ENCODE peak calls at places on chromosomes 5 and 9, in ten cellular contexts. O is A549, U is kidney, D is coronary artery, N is colonic mucosa, A is caudate nucleus, T is cardiac muscle cell, X is astrocyte, S is substantia nigra, F is GM23248. Y is an unnamed sample.

GRCh38 chr9:89530721-89531120 is 32.8 kb upstream of the SEMA4D start:
- DNase-seq in O (no peak), U (no peak), D (no peak), N (no peak), A (no peak), T (no peak), X (no peak), S (no peak), F (no peak), Y (no peak)

GRCh38 chr5:122715095-122715494 is 59.8 kb upstream of the SNX2 start:
- DNase-seq in O (no peak), U (no peak), D (no peak), N (no peak), A (no peak), T (no peak), X (peak; percentile 4), S (no peak), F (peak; percentile 62), Y (no peak)

GRCh38 chr5:107157811-107158210 is 512.9 kb downstream of the EFNA5 start:
- DNase-seq in O (no peak), U (no peak), D (no peak), N (no peak), A (no peak), T (no peak), X (no peak), S (no peak), F (no peak), Y (no peak)

GRCh38 chr9:77944556-77945261 is 86.9 kb downstream of the GNAQ start:
- DNase-seq in O (no peak), U (no peak), D (no peak), N (peak; percentile 50), A (no peak), T (no peak), X (no peak), S (no peak), F (no peak), Y (peak; percentile 1)

GRCh38 chr5:84091400-84091799 is 293.3 kb downstream of the EDIL3 start:
- DNase-seq in O (no peak), U (no peak), D (no peak), N (no peak), A (no peak), T (no peak), X (no peak), S (no peak), F (no peak), Y (no peak)

GRCh38 chr9:87640385-87640795 is 85.5 kb upstream of the CTSL start:
- DNase-seq in O (no peak), U (peak; percentile 84), D (peak; percentile 53), N (no peak), A (no peak), T (no peak), X (peak; percentile 69), S (no peak), F (no peak), Y (no peak)

GRCh38 chr5:108193021-108193795 is 188.7 kb downstream of the FBXL17 start:
- DNase-seq in O (no peak), U (no peak), D (no peak), N (no peak), A (no peak), T (no peak), X (peak; percentile 84), S (no peak), F (peak; percentile 70), Y (no peak)

GRCh38 chr5:4182144-4182543 is 586.5 kb downstream of the IRX1 start:
- DNase-seq in O (no peak), U (no peak), D (no peak), N (no peak), A (no peak), T (no peak), X (no peak), S (no peak), F (no peak), Y (no peak)

GRCh38 chr9:138072161-138072842 is 194.7 kb downstream of the CACNA1B start:
- DNase-seq in O (no peak), U (peak; percentile 64), D (peak; percentile 53), N (no peak), A (peak; percentile 51), T (no peak), X (no peak), S (no peak), F (no peak), Y (no peak)

GRCh38 chr5:125154321-125154811 is 407.9 kb upstream of the ZNF608 start:
- DNase-seq in O (no peak), U (no peak), D (no peak), N (no peak), A (no peak), T (no peak), X (peak; percentile 45), S (no peak), F (peak; percentile 23), Y (no peak)

GRCh38 chr5:134582941-134583340 is 49.7 kb downstream of the SAR1B start:
- DNase-seq in O (no peak), U (no peak), D (peak; percentile 57), N (no peak), A (no peak), T (no peak), X (no peak), S (no peak), F (no peak), Y (no peak)

GRCh38 chr9:113568481-113569321 is 105.2 kb downstream of the RGS3 start:
- DNase-seq in O (no peak), U (no peak), D (peak; percentile 71), N (no peak), A (no peak), T (no peak), X (no peak), S (no peak), F (no peak), Y (no peak)

GRCh38 chr5:156137482-156137881 is 189.5 kb upstream of the SGCD start:
- DNase-seq in O (no peak), U (no peak), D (no peak), N (no peak), A (no peak), T (no peak), X (peak; percentile 65), S (no peak), F (peak; percentile 84), Y (no peak)

GRCh38 chr9:107235765-107236442 is 47.2 kb upstream of the RAD23B start:
- DNase-seq in O (no peak), U (no peak), D (no peak), N (no peak), A (no peak), T (no peak), X (no peak), S (no peak), F (no peak), Y (no peak)

GRCh38 chr5:132294728-132295504 is 722 bp downstream of the SLC22A4 start:
- DNase-seq in O (peak; percentile 83), U (peak; percentile 91), D (peak; percentile 83), N (peak; percentile 73), A (no peak), T (peak; percentile 50), X (peak; percentile 71), S (no peak), F (peak; percentile 97), Y (peak; percentile 39)

GRCh38 chr5:65926276-65926761 is at the start of gene ERBIN:
- DNase-seq in O (peak; percentile 47), U (peak; percentile 94), D (peak; percentile 85), N (peak; percentile 89), A (peak; percentile 70), T (peak; percentile 69), X (peak; percentile 62), S (peak; percentile 35), F (peak; percentile 87), Y (peak; percentile 48)

GRCh38 chr9:91972711-91973110 is 22.7 kb upstream of the ROR2 start:
- DNase-seq in O (no peak), U (no peak), D (no peak), N (no peak), A (no peak), T (no peak), X (no peak), S (no peak), F (no peak), Y (no peak)

GRCh38 chr9:35682083-35682482 is 7.6 kb downstream of the TPM2 start:
- DNase-seq in O (no peak), U (peak; percentile 50), D (no peak), N (no peak), A (no peak), T (peak; percentile 36), X (no peak), S (no peak), F (no peak), Y (no peak)
- H3K27ac ChIP-seq in O (no peak overlapping the region), U (no peak overlapping the region), D (peak overlapping the region; percentile 46), N (no peak overlapping the region), A (no peak overlapping the region), T (peak overlapping the region; percentile 31), X (no peak overlapping the region), S (no peak overlapping the region), F (peak overlapping the region; percentile 28), Y (no peak overlapping the region)

DNA sequence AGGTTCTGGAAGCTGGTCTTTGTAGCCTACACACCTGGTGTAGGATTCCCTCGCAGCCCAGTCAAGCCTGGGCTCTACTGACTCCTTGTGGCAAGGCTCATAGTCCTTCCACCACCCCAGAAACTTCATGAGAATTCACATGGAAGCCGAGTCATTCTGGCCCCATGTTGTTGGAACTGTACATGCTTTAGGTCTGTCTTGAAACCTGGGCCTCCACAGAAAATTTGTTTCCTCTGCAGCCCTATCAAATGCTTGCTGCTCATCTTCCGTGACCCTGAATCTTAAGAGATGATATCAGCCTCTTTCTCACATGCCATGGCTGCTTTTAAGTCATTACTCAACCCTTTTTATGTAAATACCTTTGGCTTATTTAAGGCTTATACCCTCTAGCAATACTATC is 113.4 kb upstream of the GRHPR start:
- DNase-seq in O (no peak), U (no peak), D (no peak), N (no peak), A (no peak), T (no peak), X (no peak), S (no peak), F (peak; percentile 39), Y (no peak)
- H3K27ac ChIP-seq in O (no peak overlapping the region), U (no peak overlapping the region), D (no peak overlapping the region), N (no peak overlapping the region), A (no peak overlapping the region), T (no peak overlapping the region), X (no peak overlapping the region), S (no peak overlapping the region), F (no peak overlapping the region), Y (no peak overlapping the region)

GRCh38 chr9:121362813-121363585 is 7.1 kb downstream of the STOM start:
- DNase-seq in O (no peak), U (no peak), D (no peak), N (no peak), A (no peak), T (no peak), X (peak; percentile 56), S (no peak), F (peak; percentile 85), Y (no peak)
- H3K27ac ChIP-seq in O (peak overlapping the region; percentile 55), U (peak overlapping the region; percentile 85), D (peak overlapping the region; percentile 92), N (peak overlapping the region; percentile 75), A (peak overlapping the region; percentile 88), T (peak overlapping the region; percentile 50), X (peak overlapping the region; percentile 49), S (peak overlapping the region; percentile 60), F (peak overlapping the region; percentile 87), Y (no peak overlapping the region)

GRCh38 chr9:76902395-76902794 is 3.5 kb downstream of the PRUNE2 start:
- DNase-seq in O (no peak), U (no peak), D (no peak), N (no peak), A (no peak), T (no peak), X (no peak), S (no peak), F (no peak), Y (no peak)
- H3K27ac ChIP-seq in O (no peak overlapping the region), U (no peak overlapping the region), D (no peak overlapping the region), N (no peak overlapping the region), A (peak overlapping the region; percentile 68), T (no peak overlapping the region), X (no peak overlapping the region), S (peak overlapping the region; percentile 85), F (no peak overlapping the region), Y (no peak overlapping the region)

Y was measured in CD4-positive, alpha-beta T cell.